ENCODE peak calls at places on chromosomes 12 and 14, in five cellular contexts. Y is NCI-H2171, P is AG10803, N is cortex of kidney, L is pons. F is an unnamed sample.

GRCh38 chr12:104171785-104172563 is 34.0 kb upstream of the NFYB start:
- DNase-seq in Y (no peak), P (no peak), N (no peak), L (no peak), F (no peak)

GRCh38 chr12:89393551-89394121 is 41.3 kb upstream of the DUSP6 start:
- DNase-seq in Y (no peak), P (no peak), N (no peak), L (no peak), F (no peak)

GRCh38 chr14:77084991-77085390 is 13.1 kb upstream of the CIPC start:
- DNase-seq in Y (no peak), P (no peak), N (no peak), L (no peak), F (no peak)

GRCh38 chr12:32454075-32454474 is 54.7 kb downstream of the FGD4 start:
- DNase-seq in Y (no peak), P (peak; percentile 49), N (no peak), L (no peak), F (no peak)

GRCh38 chr12:125193798-125194562 is 128.7 kb downstream of the AACS start:
- DNase-seq in Y (no peak), P (no peak), N (no peak), L (peak; percentile 47), F (no peak)

GRCh38 chr14:74566174-74567125 is 45.6 kb downstream of the LTBP2 start:
- DNase-seq in Y (no peak), P (no peak), N (no peak), L (no peak), F (no peak)

GRCh38 chr12:46794593-46795190 is 31.1 kb downstream of the SLC38A4 start:
- DNase-seq in Y (no peak), P (no peak), N (no peak), L (no peak), F (no peak)

GRCh38 chr12:52204931-52205505 is 13.2 kb upstream of the KRT80 start:
- DNase-seq in Y (no peak), P (no peak), N (no peak), L (no peak), F (no peak)

GRCh38 chr12:19075711-19076340 is 53.7 kb upstream of the PLEKHA5 start:
- DNase-seq in Y (no peak), P (no peak), N (no peak), L (no peak), F (no peak)

GRCh38 chr12:37543131-37543965 is 773.2 kb upstream of the ALG10B start:
- DNase-seq in Y (peak; percentile 50), P (no peak), N (no peak), L (no peak), F (no peak)

GRCh38 chr12:121796855-121797751 is 3.6 kb upstream of the RHOF start:
- DNase-seq in Y (no peak), P (peak; percentile 88), N (peak; percentile 68), L (peak; percentile 83), F (no peak)

GRCh38 chr12:106581543-106582263 is 1.1 kb upstream of the RFX4 start:
- DNase-seq in Y (no peak), P (no peak), N (no peak), L (no peak), F (no peak)

GRCh38 chr12:132238487-132239248 is 90.7 kb downstream of the GALNT9 start:
- DNase-seq in Y (no peak), P (no peak), N (no peak), L (no peak), F (no peak)

GRCh38 chr14:63745858-63746425 is 18.1 kb upstream of the SGPP1 start:
- DNase-seq in Y (no peak), P (no peak), N (no peak), L (peak; percentile 46), F (no peak)

GRCh38 chr12:29634057-29634456 is 136.6 kb upstream of the OVCH1 start:
- DNase-seq in Y (no peak), P (peak; percentile 3), N (no peak), L (no peak), F (no peak)

GRCh38 chr14:99808515-99808914 is 15.3 kb downstream of the EML1 start:
- DNase-seq in Y (no peak), P (peak; percentile 24), N (no peak), L (no peak), F (no peak)

GRCh38 chr12:38776657-38777056 is 128.7 kb downstream of the CPNE8 start:
- DNase-seq in Y (no peak), P (no peak), N (no peak), L (no peak), F (no peak)

GRCh38 chr14:81246561-81247270 is 26.0 kb upstream of the GTF2A1 start:
- DNase-seq in Y (no peak), P (peak; percentile 73), N (no peak), L (no peak), F (no peak)

GRCh38 chr12:130299574-130299973 is 38.1 kb upstream of the PIWIL1 start:
- DNase-seq in Y (no peak), P (no peak), N (no peak), L (no peak), F (no peak)

GRCh38 chr12:51891843-51892242 is 3.9 kb downstream of the ANKRD33 start:
- DNase-seq in Y (no peak), P (peak; percentile 48), N (no peak), L (no peak), F (no peak)

GRCh38 chr12:128801879-128802391 is 21.8 kb downstream of the SLC15A4 start:
- DNase-seq in Y (no peak), P (peak; percentile 28), N (no peak), L (no peak), F (no peak)

GRCh38 chr12:117367006-117367638 is 5.7 kb upstream of the NOS1 start:
- DNase-seq in Y (peak; percentile 36), P (peak; percentile 70), N (no peak), L (peak; percentile 73), F (peak; percentile 12)

GRCh38 chr12:89461190-89461589 is 63.4 kb downstream of the GALNT4 start:
- DNase-seq in Y (no peak), P (peak; percentile 41), N (no peak), L (no peak), F (no peak)

GRCh38 chr12:104304261-104305004 is 894 bp downstream of the EID3 start:
- DNase-seq in Y (no peak), P (peak; percentile 77), N (no peak), L (no peak), F (no peak)

GRCh38 chr12:51591020-51591901 is at the start of gene SCN8A:
- DNase-seq in Y (peak; percentile 94), P (peak; percentile 66), N (no peak), L (no peak), F (no peak)

GRCh38 chr14:55843718-55844403 is 263.9 kb downstream of the KTN1 start:
- DNase-seq in Y (no peak), P (peak; percentile 6), N (no peak), L (no peak), F (no peak)

GRCh38 chr14:22657861-22658260 is 13.7 kb upstream of the OR6J1 start:
- DNase-seq in Y (no peak), P (peak; percentile 44), N (no peak), L (peak; percentile 42), F (peak; percentile 3)

GRCh38 chr14:60753264-60754126 is 18.9 kb downstream of the MNAT1 start:
- DNase-seq in Y (no peak), P (peak; percentile 61), N (no peak), L (no peak), F (no peak)

GRCh38 chr12:120262852-120263724 is 2.4 kb downstream of the PXN start:
- DNase-seq in Y (no peak), P (peak; percentile 43), N (no peak), L (no peak), F (no peak)

GRCh38 chr12:122920687-122921086 is 24.8 kb upstream of the VPS37B start:
- DNase-seq in Y (no peak), P (no peak), N (no peak), L (no peak), F (no peak)

GRCh38 chr12:132946507-132946820 is 9.6 kb downstream of the ZNF605 start:
- DNase-seq in Y (no peak), P (no peak), N (no peak), L (no peak), F (no peak)

GRCh38 chr12:92621312-92621711 is 81.5 kb upstream of the PLEKHG7 start:
- DNase-seq in Y (no peak), P (no peak), N (no peak), L (no peak), F (no peak)

GRCh38 chr14:60651936-60652673 is 2.8 kb upstream of the SIX1 start:
- DNase-seq in Y (peak; percentile 72), P (no peak), N (no peak), L (no peak), F (no peak)

F was measured in DMS 273 treated with DMSO at 0.1 percent for 48 hours.